ENCODE peak calls at places on chromosomes 12 and 14, in eight cellular contexts. One of them, this sample, is unnamed. For H3K4me1, the result is how much of the 10 kb centered on the place peaks cover.

GRCh38 chr14:31699809-31700208 is 138.6 kb downstream of the NUBPL start:
- DNase-seq in ovary: no peak
- DNase-seq in sigmoid colon: no peak
- DNase-seq in heart right ventricle: no peak
- DNase-seq in GM23248: no peak
- DNase-seq in stomach: no peak
- DNase-seq in MM.1S: no peak
- DNase-seq in mucosa of descending colon: no peak
- DNase-seq in this sample: no peak

GRCh38 chr12:95017482-95017881 is 14.0 kb upstream of the NDUFA12 start:
- DNase-seq in ovary: no peak
- DNase-seq in sigmoid colon: no peak
- DNase-seq in heart right ventricle: no peak
- DNase-seq in GM23248: no peak
- DNase-seq in stomach: no peak
- DNase-seq in MM.1S: no peak
- DNase-seq in mucosa of descending colon: no peak
- DNase-seq in this sample: no peak

GRCh38 chr14:56117765-56118610 is at the start of gene PELI2:
- DNase-seq in ovary: peak
- DNase-seq in sigmoid colon: peak
- DNase-seq in heart right ventricle: peak
- DNase-seq in GM23248: peak
- DNase-seq in stomach: peak
- DNase-seq in MM.1S: peak
- DNase-seq in mucosa of descending colon: peak
- DNase-seq in this sample: peak

GRCh38 chr14:27090716-27091115 is 492.9 kb upstream of the NOVA1 start:
- DNase-seq in ovary: no peak
- DNase-seq in sigmoid colon: no peak
- DNase-seq in heart right ventricle: no peak
- DNase-seq in GM23248: no peak
- DNase-seq in stomach: no peak
- DNase-seq in MM.1S: no peak
- DNase-seq in mucosa of descending colon: no peak
- DNase-seq in this sample: no peak

GRCh38 chr14:61730756-61731373 is 31.4 kb upstream of the SNAPC1 start:
- DNase-seq in ovary: no peak
- DNase-seq in sigmoid colon: no peak
- DNase-seq in heart right ventricle: no peak
- DNase-seq in GM23248: no peak
- DNase-seq in stomach: no peak
- DNase-seq in MM.1S: no peak
- DNase-seq in mucosa of descending colon: peak
- DNase-seq in this sample: no peak

GRCh38 chr12:24750263-24750662 is 198.6 kb downstream of the BCAT1 start:
- DNase-seq in ovary: no peak
- DNase-seq in sigmoid colon: no peak
- DNase-seq in heart right ventricle: no peak
- DNase-seq in GM23248: no peak
- DNase-seq in stomach: no peak
- DNase-seq in MM.1S: no peak
- DNase-seq in mucosa of descending colon: no peak
- DNase-seq in this sample: no peak

GRCh38 chr12:1083086-1083887 is 92.3 kb downstream of the ERC1 start:
- DNase-seq in ovary: no peak
- DNase-seq in sigmoid colon: no peak
- DNase-seq in heart right ventricle: no peak
- DNase-seq in GM23248: no peak
- DNase-seq in stomach: no peak
- DNase-seq in MM.1S: no peak
- DNase-seq in mucosa of descending colon: no peak
- DNase-seq in this sample: no peak

GRCh38 chr12:119749666-119750065 is 81.7 kb downstream of the PRKAB1 start:
- DNase-seq in ovary: no peak
- DNase-seq in sigmoid colon: no peak
- DNase-seq in heart right ventricle: no peak
- DNase-seq in GM23248: peak
- DNase-seq in stomach: no peak
- DNase-seq in MM.1S: no peak
- DNase-seq in mucosa of descending colon: no peak
- DNase-seq in this sample: no peak

GRCh38 chr12:77087427-77087826 is 22.1 kb upstream of the E2F7 start:
- DNase-seq in ovary: no peak
- DNase-seq in sigmoid colon: no peak
- DNase-seq in heart right ventricle: no peak
- DNase-seq in GM23248: peak
- DNase-seq in stomach: no peak
- DNase-seq in MM.1S: no peak
- DNase-seq in mucosa of descending colon: no peak
- DNase-seq in this sample: no peak

GRCh38 chr12:79083181-79083580 is 218.6 kb downstream of the SYT1 start:
- DNase-seq in ovary: no peak
- DNase-seq in sigmoid colon: no peak
- DNase-seq in heart right ventricle: no peak
- DNase-seq in GM23248: no peak
- DNase-seq in stomach: no peak
- DNase-seq in MM.1S: peak
- DNase-seq in mucosa of descending colon: no peak
- DNase-seq in this sample: no peak

GRCh38 chr12:49057888-49058287 is 2.7 kb downstream of the KMT2D start:
- DNase-seq in ovary: no peak
- DNase-seq in sigmoid colon: no peak
- DNase-seq in heart right ventricle: no peak
- DNase-seq in GM23248: peak
- DNase-seq in stomach: no peak
- DNase-seq in MM.1S: no peak
- DNase-seq in mucosa of descending colon: peak
- DNase-seq in this sample: peak

GRCh38 chr12:50665170-50665569 is 98.7 kb upstream of the ATF1 start:
- DNase-seq in ovary: no peak
- DNase-seq in sigmoid colon: no peak
- DNase-seq in heart right ventricle: no peak
- DNase-seq in GM23248: no peak
- DNase-seq in stomach: no peak
- DNase-seq in MM.1S: no peak
- DNase-seq in mucosa of descending colon: no peak
- DNase-seq in this sample: no peak

GRCh38 chr12:6697584-6698351 is 2.8 kb downstream of the PIANP start:
- DNase-seq in ovary: no peak
- DNase-seq in sigmoid colon: peak
- DNase-seq in heart right ventricle: no peak
- DNase-seq in GM23248: peak
- DNase-seq in stomach: peak
- DNase-seq in MM.1S: no peak
- DNase-seq in mucosa of descending colon: peak
- DNase-seq in this sample: peak

GRCh38 chr14:26004342-26004741 is 593.5 kb downstream of the NOVA1 start:
- DNase-seq in ovary: no peak
- DNase-seq in sigmoid colon: no peak
- DNase-seq in heart right ventricle: no peak
- DNase-seq in GM23248: no peak
- DNase-seq in stomach: no peak
- DNase-seq in MM.1S: no peak
- DNase-seq in mucosa of descending colon: no peak
- DNase-seq in this sample: no peak

GRCh38 chr12:60693019-60693626 is 1097.3 kb downstream of the SLC16A7 start:
- DNase-seq in ovary: no peak
- DNase-seq in sigmoid colon: no peak
- DNase-seq in heart right ventricle: no peak
- DNase-seq in GM23248: peak
- DNase-seq in stomach: no peak
- DNase-seq in MM.1S: no peak
- DNase-seq in mucosa of descending colon: no peak
- DNase-seq in this sample: no peak

GRCh38 chr12:125081427-125081826 is 16.2 kb downstream of the AACS start:
- DNase-seq in ovary: no peak
- DNase-seq in sigmoid colon: no peak
- DNase-seq in heart right ventricle: no peak
- DNase-seq in GM23248: no peak
- DNase-seq in stomach: no peak
- DNase-seq in MM.1S: no peak
- DNase-seq in mucosa of descending colon: no peak
- DNase-seq in this sample: no peak

GRCh38 chr14:68463299-68463698 is 329.6 kb downstream of the ZFP36L1 start:
- DNase-seq in ovary: no peak
- DNase-seq in sigmoid colon: no peak
- DNase-seq in heart right ventricle: no peak
- DNase-seq in GM23248: no peak
- DNase-seq in stomach: no peak
- DNase-seq in MM.1S: no peak
- DNase-seq in mucosa of descending colon: no peak
- DNase-seq in this sample: no peak

GRCh38 chr14:52769889-52770288 is 21.5 kb downstream of the GNPNAT1 start:
- DNase-seq in ovary: no peak
- DNase-seq in sigmoid colon: no peak
- DNase-seq in heart right ventricle: no peak
- DNase-seq in GM23248: no peak
- DNase-seq in stomach: no peak
- DNase-seq in MM.1S: no peak
- DNase-seq in mucosa of descending colon: no peak
- DNase-seq in this sample: no peak

GRCh38 chr12:3137814-3138445 is 60.8 kb downstream of the TSPAN9 start:
- DNase-seq in ovary: no peak
- DNase-seq in sigmoid colon: no peak
- DNase-seq in heart right ventricle: no peak
- DNase-seq in GM23248: no peak
- DNase-seq in stomach: no peak
- DNase-seq in MM.1S: no peak
- DNase-seq in mucosa of descending colon: no peak
- DNase-seq in this sample: no peak
- H3K4me1 ChIP-seq in ovary: under half
- H3K4me1 ChIP-seq in sigmoid colon: under half
- H3K4me1 ChIP-seq in heart right ventricle: under half
- H3K4me1 ChIP-seq in GM23248: under half
- H3K4me1 ChIP-seq in stomach: under half
- H3K4me1 ChIP-seq in MM.1S: under half
- H3K4me1 ChIP-seq in mucosa of descending colon: under half
- H3K4me1 ChIP-seq in this sample: under half

GRCh38 chr12:16604853-16605252 is 1.1 kb downstream of the LMO3 start:
- DNase-seq in ovary: no peak
- DNase-seq in sigmoid colon: peak
- DNase-seq in heart right ventricle: no peak
- DNase-seq in GM23248: no peak
- DNase-seq in stomach: no peak
- DNase-seq in MM.1S: no peak
- DNase-seq in mucosa of descending colon: no peak
- DNase-seq in this sample: peak
- H3K4me1 ChIP-seq in ovary: under half
- H3K4me1 ChIP-seq in sigmoid colon: under half
- H3K4me1 ChIP-seq in heart right ventricle: under half
- H3K4me1 ChIP-seq in GM23248: under half
- H3K4me1 ChIP-seq in stomach: under half
- H3K4me1 ChIP-seq in MM.1S: under half
- H3K4me1 ChIP-seq in mucosa of descending colon: under half
- H3K4me1 ChIP-seq in this sample: under half

GRCh38 chr12:12486661-12487240 is 75.9 kb downstream of the DUSP16 start:
- DNase-seq in ovary: no peak
- DNase-seq in sigmoid colon: no peak
- DNase-seq in heart right ventricle: no peak
- DNase-seq in GM23248: no peak
- DNase-seq in stomach: no peak
- DNase-seq in MM.1S: no peak
- DNase-seq in mucosa of descending colon: no peak
- DNase-seq in this sample: no peak

GRCh38 chr12:12487490-12487889 is 75.2 kb downstream of the DUSP16 start:
- DNase-seq in ovary: no peak
- DNase-seq in sigmoid colon: no peak
- DNase-seq in heart right ventricle: no peak
- DNase-seq in GM23248: no peak
- DNase-seq in stomach: no peak
- DNase-seq in MM.1S: no peak
- DNase-seq in mucosa of descending colon: no peak
- DNase-seq in this sample: no peak

GRCh38 chr12:12491634-12492033 is 71.0 kb downstream of the DUSP16 start:
- DNase-seq in ovary: no peak
- DNase-seq in sigmoid colon: no peak
- DNase-seq in heart right ventricle: no peak
- DNase-seq in GM23248: no peak
- DNase-seq in stomach: no peak
- DNase-seq in MM.1S: no peak
- DNase-seq in mucosa of descending colon: no peak
- DNase-seq in this sample: no peak

GRCh38 chr12:12488296-12488695 is 74.4 kb downstream of the DUSP16 start:
- DNase-seq in ovary: no peak
- DNase-seq in sigmoid colon: no peak
- DNase-seq in heart right ventricle: no peak
- DNase-seq in GM23248: no peak
- DNase-seq in stomach: no peak
- DNase-seq in MM.1S: no peak
- DNase-seq in mucosa of descending colon: no peak
- DNase-seq in this sample: no peak

DNA sequence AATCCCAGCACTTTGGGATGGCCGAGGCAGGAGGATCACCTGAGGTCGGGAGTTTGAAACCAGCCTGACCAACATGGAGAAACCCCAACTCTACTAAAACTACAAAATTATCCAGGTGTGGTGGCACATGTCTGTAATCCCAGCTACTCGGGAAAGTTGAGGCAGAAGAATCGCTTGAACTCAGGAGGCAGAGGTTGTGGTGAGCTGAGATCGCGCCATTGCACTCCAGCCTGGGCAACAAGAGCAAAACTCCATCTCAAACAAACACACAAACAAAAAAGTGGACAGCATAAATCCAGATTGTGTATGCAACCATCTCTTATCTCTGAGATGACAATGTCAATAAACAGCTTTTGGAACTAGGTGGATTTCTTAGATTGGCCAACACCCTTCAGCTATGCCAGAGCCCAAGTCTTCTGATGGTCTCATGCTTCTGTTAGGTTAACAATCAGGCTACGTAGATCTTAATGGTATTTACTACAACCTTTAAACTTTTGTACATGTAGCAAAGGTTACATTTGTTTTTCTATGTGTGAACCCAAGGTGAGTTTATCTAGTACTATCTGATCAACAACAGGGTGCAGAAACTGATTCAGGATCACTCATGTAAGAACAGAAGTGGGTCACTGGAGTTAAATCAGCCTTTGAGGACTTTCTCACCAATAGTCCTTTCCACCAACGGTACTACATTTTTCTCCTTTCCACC is 73.7 kb downstream of the DUSP16 start:
- DNase-seq in ovary: no peak
- DNase-seq in sigmoid colon: no peak
- DNase-seq in heart right ventricle: no peak
- DNase-seq in GM23248: no peak
- DNase-seq in stomach: no peak
- DNase-seq in MM.1S: no peak
- DNase-seq in mucosa of descending colon: no peak
- DNase-seq in this sample: no peak
- H3K4me1 ChIP-seq in ovary: under half
- H3K4me1 ChIP-seq in sigmoid colon: under half
- H3K4me1 ChIP-seq in heart right ventricle: under half
- H3K4me1 ChIP-seq in GM23248: under half
- H3K4me1 ChIP-seq in stomach: under half
- H3K4me1 ChIP-seq in MM.1S: under half
- H3K4me1 ChIP-seq in mucosa of descending colon: under half
- H3K4me1 ChIP-seq in this sample: under half

DNA sequence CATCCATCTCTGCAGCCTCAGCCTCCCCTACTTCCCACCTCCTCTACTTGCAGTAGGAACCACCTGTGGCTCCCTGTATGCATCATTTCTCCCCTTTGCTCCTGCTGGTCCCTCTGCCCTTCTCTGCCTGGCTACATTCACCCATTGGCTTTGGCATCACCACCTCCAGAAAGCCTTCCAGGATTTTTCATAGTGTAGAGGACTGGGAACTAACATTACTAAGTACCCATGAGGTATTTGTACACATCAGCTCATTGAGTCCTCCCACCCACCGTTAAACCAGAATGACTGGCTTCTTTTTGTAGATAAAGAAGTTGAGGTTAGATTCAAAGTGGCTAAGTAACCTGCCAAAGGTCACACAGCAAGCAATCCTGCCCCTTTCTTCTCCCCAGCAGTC is 17.1 kb downstream of the SYNE3 start:
- DNase-seq in ovary: no peak
- DNase-seq in sigmoid colon: no peak
- DNase-seq in heart right ventricle: no peak
- DNase-seq in GM23248: no peak
- DNase-seq in stomach: no peak
- DNase-seq in MM.1S: no peak
- DNase-seq in mucosa of descending colon: no peak
- DNase-seq in this sample: no peak
- H3K4me1 ChIP-seq in ovary: under half
- H3K4me1 ChIP-seq in sigmoid colon: under half
- H3K4me1 ChIP-seq in heart right ventricle: under half
- H3K4me1 ChIP-seq in GM23248: under half
- H3K4me1 ChIP-seq in stomach: half or more
- H3K4me1 ChIP-seq in MM.1S: half or more
- H3K4me1 ChIP-seq in mucosa of descending colon: under half
- H3K4me1 ChIP-seq in this sample: under half

This sample was measured in upper lobe of left lung.